ENCODE peak calls at places on chromosomes 1 and 21, in six cellular contexts. M is skeletal muscle cell; N is Right ventricle myocardium inferior; A is T-helper 17 cell; B is EL; S is stimulated activated CD4-positive, alpha-beta T cell treated with anti-CD3 and anti-CD28 coated beads, Interleukin-1b, Interleukin-23, amount 100 ng/mL, for 24 hours. F is an unnamed sample.

GRCh38 chr21:35940074-35940927 is 120.0 kb downstream of the SETD4 start:
- DNase-seq in A (no peak), M (peak), B (peak), S (no peak), N (no peak), F (no peak)

GRCh38 chr1:100896481-100896982 is 642 bp downstream of the SLC30A7 start:
- DNase-seq in M (peak), B (peak), N (no peak), S (no peak), A (peak), F (peak)

GRCh38 chr1:202240956-202241355 is 47.4 kb downstream of the LGR6 start:
- DNase-seq in M (no peak), N (no peak), S (no peak), B (no peak), A (no peak), F (no peak)

GRCh38 chr1:7526196-7526866 is 244.8 kb upstream of the VAMP3 start:
- DNase-seq in A (no peak), M (no peak), B (peak), N (no peak), S (no peak), F (no peak)

GRCh38 chr21:42385619-42386018 is 10.2 kb downstream of the TMPRSS3 start:
- DNase-seq in S (no peak), B (no peak), A (no peak), N (no peak), M (no peak), F (no peak)

GRCh38 chr1:238438296-238439275 is 547.9 kb upstream of the ZP4 start:
- DNase-seq in M (no peak), S (no peak), A (no peak), N (no peak), B (no peak), F (no peak)

GRCh38 chr1:21397813-21398188 is 42.1 kb upstream of the NBPF3 start:
- DNase-seq in S (no peak), A (no peak), B (no peak), M (no peak), N (no peak), F (no peak)

GRCh38 chr1:231799363-231799986 is 172.9 kb downstream of the DISC1 start:
- DNase-seq in S (no peak), M (peak), B (no peak), N (no peak), A (no peak), F (no peak)

GRCh38 chr1:153678519-153679336 is at the start of gene NPR1:
- DNase-seq in A (no peak), M (no peak), B (peak), N (no peak), S (no peak), F (no peak)

GRCh38 chr1:93571623-93572310 is 109.9 kb downstream of the BCAR3 start:
- DNase-seq in S (no peak), M (no peak), N (no peak), A (no peak), B (no peak), F (no peak)

GRCh38 chr1:102838016-102838415 is 270.3 kb downstream of the COL11A1 start:
- DNase-seq in B (no peak), S (no peak), N (no peak), A (no peak), M (no peak), F (no peak)

GRCh38 chr1:95223110-95223509 is 10.9 kb upstream of the RWDD3 start:
- DNase-seq in S (no peak), M (peak), N (no peak), A (no peak), B (peak), F (no peak)

GRCh38 chr1:10795305-10796021 is 983 bp downstream of the CASZ1 start:
- DNase-seq in S (no peak), B (peak), M (no peak), N (no peak), A (no peak), F (no peak)

GRCh38 chr1:89723863-89724262 is 90.9 kb downstream of the LRRC8C start:
- DNase-seq in M (peak), B (no peak), S (no peak), A (no peak), N (no peak), F (no peak)

GRCh38 chr1:35857830-35858229 is 25.2 kb upstream of the AGO1 start:
- DNase-seq in N (no peak), M (no peak), B (peak), A (no peak), S (no peak), F (no peak)

GRCh38 chr1:11691302-11691914 is at the start of gene DRAXIN:
- DNase-seq in A (no peak), S (no peak), M (no peak), B (no peak), N (no peak), F (no peak)

GRCh38 chr1:30806381-30807317 is 49.1 kb upstream of the LAPTM5 start:
- DNase-seq in B (no peak), A (no peak), M (no peak), N (no peak), S (no peak), F (no peak)

GRCh38 chr1:156897078-156897825 is 3.7 kb downstream of the PEAR1 start:
- DNase-seq in M (no peak), S (no peak), B (peak), N (peak), A (no peak), F (no peak)

GRCh38 chr1:233326995-233327937 is at the start of gene MAP3K21:
- DNase-seq in B (peak), M (no peak), N (peak), A (peak), S (peak), F (peak)

GRCh38 chr1:22844621-22845020 is 128.0 kb downstream of the LACTBL1 start:
- DNase-seq in A (no peak), M (no peak), S (no peak), N (no peak), B (no peak), F (no peak)

GRCh38 chr1:34164510-34165381 is at the start of gene CSMD2:
- DNase-seq in M (peak), N (no peak), A (no peak), S (no peak), B (peak), F (no peak)

GRCh38 chr1:35864813-35865212 is 18.2 kb upstream of the AGO1 start:
- DNase-seq in M (no peak), A (no peak), B (no peak), S (no peak), N (no peak), F (no peak)

GRCh38 chr1:160520999-160521398 is 2.1 kb downstream of the SLAMF6 start:
- DNase-seq in M (no peak), S (no peak), A (no peak), B (no peak), N (no peak), F (no peak)

GRCh38 chr1:84957956-84958355 is 39.0 kb downstream of the MCOLN2 start:
- DNase-seq in N (no peak), S (no peak), M (no peak), A (no peak), B (no peak), F (no peak)

F was measured in activated naive CD8-positive, alpha-beta T cell treated with anti-CD3 and anti-CD28 coated beads, Interleukin-2, amount 50 U/mL, for 16 hours.